ENCODE peak calls at places on chromosomes 13 and 19, in five cellular contexts. One of them, this sample, is unnamed.

GRCh38 chr13:39577833-39578232 is 25.2 kb downstream of the LHFPL6 start:
- DNase-seq in uterus: no peak
- DNase-seq in tibial nerve: peak
- DNase-seq in prostate gland: no peak
- DNase-seq in body of pancreas: no peak
- DNase-seq in this sample: peak

GRCh38 chr13:91574756-91575155 is 176.3 kb downstream of the GPC5 start:
- DNase-seq in uterus: no peak
- DNase-seq in tibial nerve: no peak
- DNase-seq in prostate gland: no peak
- DNase-seq in body of pancreas: no peak
- DNase-seq in this sample: no peak

GRCh38 chr19:47296036-47296435 is 13.6 kb upstream of the C5AR1 start:
- DNase-seq in uterus: peak
- DNase-seq in tibial nerve: peak
- DNase-seq in prostate gland: peak
- DNase-seq in body of pancreas: peak
- DNase-seq in this sample: peak

GRCh38 chr13:79222427-79223205 is 183.4 kb downstream of the RBM26 start:
- DNase-seq in uterus: no peak
- DNase-seq in tibial nerve: no peak
- DNase-seq in prostate gland: no peak
- DNase-seq in body of pancreas: no peak
- DNase-seq in this sample: no peak

GRCh38 chr19:45597425-45598111 is 4.4 kb downstream of the GPR4 start:
- DNase-seq in uterus: no peak
- DNase-seq in tibial nerve: no peak
- DNase-seq in prostate gland: no peak
- DNase-seq in body of pancreas: no peak
- DNase-seq in this sample: no peak

GRCh38 chr19:38898788-38899446 is 501 bp downstream of the SIRT2 start:
- DNase-seq in uterus: no peak
- DNase-seq in tibial nerve: peak
- DNase-seq in prostate gland: peak
- DNase-seq in body of pancreas: no peak
- DNase-seq in this sample: peak

GRCh38 chr19:7642295-7643046 is 5.6 kb downstream of the STXBP2 start:
- DNase-seq in uterus: no peak
- DNase-seq in tibial nerve: no peak
- DNase-seq in prostate gland: no peak
- DNase-seq in body of pancreas: no peak
- DNase-seq in this sample: no peak

GRCh38 chr13:110236831-110237261 is 70.1 kb downstream of the COL4A1 start:
- DNase-seq in uterus: peak
- DNase-seq in tibial nerve: no peak
- DNase-seq in prostate gland: no peak
- DNase-seq in body of pancreas: no peak
- DNase-seq in this sample: peak

GRCh38 chr13:59960683-59961082 is 203.0 kb downstream of the DIAPH3 start:
- DNase-seq in uterus: no peak
- DNase-seq in tibial nerve: no peak
- DNase-seq in prostate gland: no peak
- DNase-seq in body of pancreas: no peak
- DNase-seq in this sample: no peak

GRCh38 chr13:100506154-100506553 is 82.4 kb downstream of the GGACT start:
- DNase-seq in uterus: no peak
- DNase-seq in tibial nerve: no peak
- DNase-seq in prostate gland: no peak
- DNase-seq in body of pancreas: no peak
- DNase-seq in this sample: no peak

GRCh38 chr13:80363890-80364503 is 23.1 kb upstream of the SPRY2 start:
- DNase-seq in uterus: no peak
- DNase-seq in tibial nerve: no peak
- DNase-seq in prostate gland: no peak
- DNase-seq in body of pancreas: no peak
- DNase-seq in this sample: no peak

GRCh38 chr13:65679240-65679639 is 1550.9 kb downstream of the PCDH9 start:
- DNase-seq in uterus: no peak
- DNase-seq in tibial nerve: no peak
- DNase-seq in prostate gland: no peak
- DNase-seq in body of pancreas: no peak
- DNase-seq in this sample: no peak

GRCh38 chr13:29260684-29261083 is 334.8 kb downstream of the SLC7A1 start:
- DNase-seq in uterus: no peak
- DNase-seq in tibial nerve: no peak
- DNase-seq in prostate gland: no peak
- DNase-seq in body of pancreas: no peak
- DNase-seq in this sample: no peak

GRCh38 chr13:50915562-50915961 is 6.0 kb downstream of the RNASEH2B start:
- DNase-seq in uterus: no peak
- DNase-seq in tibial nerve: no peak
- DNase-seq in prostate gland: no peak
- DNase-seq in body of pancreas: no peak
- DNase-seq in this sample: no peak

GRCh38 chr19:38657633-38658222 is 10.3 kb downstream of the ACTN4 start:
- DNase-seq in uterus: no peak
- DNase-seq in tibial nerve: no peak
- DNase-seq in prostate gland: no peak
- DNase-seq in body of pancreas: no peak
- DNase-seq in this sample: no peak

GRCh38 chr19:14545716-14546082 is 16.3 kb downstream of the TECR start:
- DNase-seq in uterus: no peak
- DNase-seq in tibial nerve: no peak
- DNase-seq in prostate gland: no peak
- DNase-seq in body of pancreas: no peak
- DNase-seq in this sample: no peak

GRCh38 chr19:4414800-4415251 is 12.4 kb downstream of the CHAF1A start:
- DNase-seq in uterus: no peak
- DNase-seq in tibial nerve: no peak
- DNase-seq in prostate gland: no peak
- DNase-seq in body of pancreas: no peak
- DNase-seq in this sample: no peak

GRCh38 chr19:29714371-29714952 is 599 bp downstream of the C19orf12 start:
- DNase-seq in uterus: no peak
- DNase-seq in tibial nerve: no peak
- DNase-seq in prostate gland: no peak
- DNase-seq in body of pancreas: no peak
- DNase-seq in this sample: no peak

GRCh38 chr13:66264976-66265375 is 965.2 kb downstream of the PCDH9 start:
- DNase-seq in uterus: no peak
- DNase-seq in tibial nerve: no peak
- DNase-seq in prostate gland: no peak
- DNase-seq in body of pancreas: no peak
- DNase-seq in this sample: no peak

GRCh38 chr13:39148513-39148961 is 110.3 kb downstream of the NHLRC3 start:
- DNase-seq in uterus: no peak
- DNase-seq in tibial nerve: peak
- DNase-seq in prostate gland: no peak
- DNase-seq in body of pancreas: peak
- DNase-seq in this sample: no peak

GRCh38 chr19:10686661-10687517 is 14.3 kb upstream of the QTRT1 start:
- DNase-seq in uterus: no peak
- DNase-seq in tibial nerve: no peak
- DNase-seq in prostate gland: no peak
- DNase-seq in body of pancreas: no peak
- DNase-seq in this sample: no peak

GRCh38 chr13:50990540-50991506 is 81.2 kb downstream of the RNASEH2B start:
- DNase-seq in uterus: peak
- DNase-seq in tibial nerve: peak
- DNase-seq in prostate gland: no peak
- DNase-seq in body of pancreas: peak
- DNase-seq in this sample: no peak

GRCh38 chr19:44800461-44800860 is 8.4 kb upstream of the BCAM start:
- DNase-seq in uterus: peak
- DNase-seq in tibial nerve: peak
- DNase-seq in prostate gland: peak
- DNase-seq in body of pancreas: peak
- DNase-seq in this sample: peak

GRCh38 chr13:106565127-106565775 is 2.7 kb downstream of the ARGLU1 start:
- DNase-seq in uterus: no peak
- DNase-seq in tibial nerve: no peak
- DNase-seq in prostate gland: no peak
- DNase-seq in body of pancreas: no peak
- DNase-seq in this sample: no peak
- H3K4me3 ChIP-seq in uterus: peak
- H3K4me3 ChIP-seq in tibial nerve: no peak
- H3K4me3 ChIP-seq in prostate gland: no peak
- H3K4me3 ChIP-seq in body of pancreas: no peak
- H3K4me3 ChIP-seq in this sample: no peak

DNA sequence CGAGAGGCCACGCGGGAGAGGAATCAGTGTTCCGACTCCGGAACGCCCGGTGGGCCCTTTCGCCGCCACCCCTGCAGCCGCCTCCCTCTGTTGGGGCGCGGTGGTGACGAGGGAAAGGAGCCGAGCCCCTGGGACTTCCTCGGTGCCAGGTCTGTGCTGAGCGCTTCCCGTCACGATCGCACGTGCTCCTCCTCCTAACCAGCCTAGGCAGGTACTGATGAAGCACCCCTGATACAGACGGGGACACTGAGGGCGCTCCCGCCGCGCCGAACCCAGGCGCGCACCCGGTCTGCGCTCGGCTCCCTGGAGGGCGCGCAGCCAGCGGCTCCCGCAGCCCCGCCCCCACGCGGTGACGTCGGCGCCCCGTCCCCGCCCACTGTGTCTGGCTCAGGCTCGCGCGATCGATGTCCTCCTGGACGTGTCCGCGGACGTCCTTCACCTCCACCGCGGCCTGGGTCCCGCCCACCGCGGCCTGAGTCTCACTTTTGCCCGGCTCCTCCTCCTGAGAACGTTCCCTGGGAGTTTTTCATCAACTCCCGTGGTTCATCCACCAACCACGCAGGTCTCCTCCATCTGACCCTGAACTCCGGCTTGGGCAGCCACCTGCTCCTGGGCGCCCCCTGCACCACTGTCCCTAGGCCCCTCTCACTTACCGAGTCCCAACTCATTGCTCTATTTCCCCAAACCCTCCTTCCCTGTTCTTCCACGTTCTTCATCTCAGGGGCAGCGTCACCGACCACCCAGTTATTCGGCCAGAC is 2.6 kb upstream of the KLK15 start:
- DNase-seq in uterus: peak
- DNase-seq in tibial nerve: peak
- DNase-seq in prostate gland: peak
- DNase-seq in body of pancreas: peak
- DNase-seq in this sample: peak
- TF ChIP-seq POLR2A in uterus: peak
- TF ChIP-seq POLR2A in tibial nerve: no peak
- TF ChIP-seq POLR2A in prostate gland: peak
- TF ChIP-seq POLR2A in body of pancreas: peak
- TF ChIP-seq POLR2A in this sample: peak

GRCh38 chr13:61756031-61756430 is 340.4 kb upstream of the PCDH20 start:
- DNase-seq in uterus: no peak
- DNase-seq in tibial nerve: no peak
- DNase-seq in prostate gland: no peak
- DNase-seq in body of pancreas: no peak
- DNase-seq in this sample: no peak
- H3K4me3 ChIP-seq in uterus: no peak
- H3K4me3 ChIP-seq in tibial nerve: no peak
- H3K4me3 ChIP-seq in prostate gland: no peak
- H3K4me3 ChIP-seq in body of pancreas: no peak
- H3K4me3 ChIP-seq in this sample: no peak

GRCh38 chr19:54207908-54208783 is 7.5 kb downstream of the RPS9 start:
- DNase-seq in uterus: no peak
- DNase-seq in tibial nerve: peak
- DNase-seq in prostate gland: no peak
- DNase-seq in body of pancreas: peak
- DNase-seq in this sample: peak
- TF ChIP-seq POLR2A in uterus: no peak
- TF ChIP-seq POLR2A in tibial nerve: no peak
- TF ChIP-seq POLR2A in prostate gland: no peak
- TF ChIP-seq POLR2A in body of pancreas: peak
- TF ChIP-seq POLR2A in this sample: peak

GRCh38 chr19:34793562-34793961 is 20.5 kb upstream of the ZNF599 start:
- DNase-seq in uterus: no peak
- DNase-seq in tibial nerve: no peak
- DNase-seq in prostate gland: no peak
- DNase-seq in body of pancreas: no peak
- DNase-seq in this sample: no peak
- H3K4me3 ChIP-seq in uterus: no peak
- H3K4me3 ChIP-seq in tibial nerve: no peak
- H3K4me3 ChIP-seq in prostate gland: no peak
- H3K4me3 ChIP-seq in body of pancreas: no peak
- H3K4me3 ChIP-seq in this sample: no peak

GRCh38 chr19:40398417-40399056 is 8.6 kb upstream of the HIPK4 start:
- DNase-seq in uterus: no peak
- DNase-seq in tibial nerve: no peak
- DNase-seq in prostate gland: peak
- DNase-seq in body of pancreas: peak
- DNase-seq in this sample: peak

GRCh38 chr19:40407714-40408600 is 5.2 kb downstream of the PRX start:
- DNase-seq in uterus: no peak
- DNase-seq in tibial nerve: no peak
- DNase-seq in prostate gland: no peak
- DNase-seq in body of pancreas: no peak
- DNase-seq in this sample: peak

GRCh38 chr19:40397568-40397906 is 7.6 kb upstream of the HIPK4 start:
- DNase-seq in uterus: no peak
- DNase-seq in tibial nerve: no peak
- DNase-seq in prostate gland: no peak
- DNase-seq in body of pancreas: no peak
- DNase-seq in this sample: peak

GRCh38 chr19:40400521-40400920 is 10.5 kb upstream of the HIPK4 start:
- DNase-seq in uterus: no peak
- DNase-seq in tibial nerve: no peak
- DNase-seq in prostate gland: no peak
- DNase-seq in body of pancreas: no peak
- DNase-seq in this sample: no peak

GRCh38 chr19:40403262-40403984 is 9.8 kb downstream of the PRX start:
- DNase-seq in uterus: peak
- DNase-seq in tibial nerve: peak
- DNase-seq in prostate gland: peak
- DNase-seq in body of pancreas: peak
- DNase-seq in this sample: peak
- TF ChIP-seq POLR2A in uterus: no peak
- TF ChIP-seq POLR2A in tibial nerve: no peak
- TF ChIP-seq POLR2A in prostate gland: peak
- TF ChIP-seq POLR2A in body of pancreas: peak
- TF ChIP-seq POLR2A in this sample: no peak

This sample was measured in upper lobe of left lung.